ENCODE peak calls at places on chromosomes 11 and 22, in seven cellular contexts. N is left ventricle myocardium inferior, V is astrocyte, B is hepatocyte, H is spleen, F is heart left ventricle, T is mesendoderm. Y is an unnamed sample.
A peak's percentile ranks its signal among the peaks of the same experiment; 100 is the strongest.

GRCh38 chr11:1157645-1158591 is at the start of gene MUC5AC:
- DNase-seq in B (peak; percentile 2), N (no peak), H (peak; percentile 72), F (no peak), V (no peak), T (no peak), Y (no peak)

GRCh38 chr11:6452219-6452618 is 11.4 kb upstream of the HPX start:
- DNase-seq in F (no peak), T (no peak), B (no peak), N (no peak), H (no peak), V (no peak), Y (no peak)

GRCh38 chr11:3169235-3169951 is 4.3 kb upstream of the OSBPL5 start:
- DNase-seq in V (peak; percentile 66), F (peak; percentile 63), H (peak; percentile 78), B (no peak), N (peak; percentile 55), T (peak; percentile 66), Y (peak; percentile 71)

GRCh38 chr11:61542661-61543060 is 34.1 kb downstream of the LRRC10B start:
- DNase-seq in N (no peak), F (no peak), V (no peak), B (no peak), T (no peak), H (no peak), Y (peak; percentile 48)

GRCh38 chr22:38267086-38267485 is 5.7 kb downstream of the TMEM184B start:
- DNase-seq in N (peak; percentile 47), F (peak; percentile 82), T (no peak), H (no peak), B (no peak), V (peak; percentile 43), Y (no peak)

GRCh38 chr11:105109353-105109752 is 30.2 kb downstream of the CARD18 start:
- DNase-seq in V (no peak), F (no peak), B (no peak), N (no peak), T (no peak), H (no peak), Y (no peak)

GRCh38 chr11:75561426-75562047 is 516 bp upstream of the SERPINH1 start:
- DNase-seq in H (no peak), N (no peak), V (no peak), F (no peak), B (no peak), T (peak; percentile 36), Y (no peak)

GRCh38 chr11:88332851-88333250 is 4.7 kb downstream of the CTSC start:
- DNase-seq in F (no peak), B (no peak), V (no peak), N (no peak), H (no peak), T (no peak), Y (no peak)

GRCh38 chr11:3159296-3160190 is 5.6 kb downstream of the OSBPL5 start:
- DNase-seq in T (peak; percentile 14), F (peak; percentile 86), V (no peak), B (peak; percentile 65), N (peak; percentile 81), H (peak; percentile 69), Y (no peak)

GRCh38 chr11:86214710-86215109 is 29.8 kb upstream of the EED start:
- DNase-seq in H (no peak), T (no peak), V (no peak), N (no peak), F (no peak), B (no peak), Y (no peak)

GRCh38 chr22:49356428-49356827 is 471.2 kb downstream of the BRD1 start:
- DNase-seq in B (no peak), N (no peak), T (no peak), H (no peak), F (no peak), V (no peak), Y (no peak)

GRCh38 chr11:122439911-122440782 is 215.4 kb upstream of the UBASH3B start:
- DNase-seq in B (peak; percentile 76), H (no peak), T (peak; percentile 65), N (peak; percentile 35), V (peak; percentile 31), F (peak; percentile 75), Y (peak; percentile 12)

GRCh38 chr22:35634015-35634414 is 14.2 kb upstream of the APOL6 start:
- DNase-seq in N (no peak), T (no peak), B (no peak), H (no peak), V (no peak), F (no peak), Y (peak; percentile 40)

GRCh38 chr11:123168955-123169484 is 26.0 kb downstream of the CLMP start:
- DNase-seq in N (no peak), H (no peak), V (no peak), T (peak; percentile 66), B (no peak), F (no peak), Y (no peak)

GRCh38 chr22:42697542-42698013 is 23.1 kb downstream of the A4GALT start:
- DNase-seq in B (peak; percentile 79), V (peak; percentile 77), F (peak; percentile 97), N (peak; percentile 91), H (no peak), T (peak; percentile 79), Y (peak; percentile 55)

GRCh38 chr11:64722141-64723050 is 601 bp downstream of the NRXN2 start:
- DNase-seq in B (no peak), H (peak; percentile 72), F (no peak), N (no peak), T (no peak), V (no peak), Y (no peak)

GRCh38 chr11:64723907-64724862 is 1.2 kb upstream of the NRXN2 start:
- DNase-seq in B (no peak), H (peak; percentile 56), V (no peak), T (no peak), N (no peak), F (no peak), Y (no peak)

GRCh38 chr11:64724863-64725535 is 2.0 kb upstream of the NRXN2 start:
- DNase-seq in T (no peak), B (peak; percentile 48), H (peak; percentile 48), V (no peak), F (no peak), N (no peak), Y (no peak)

GRCh38 chr11:64721359-64721699 is 1.7 kb downstream of the NRXN2 start:
- DNase-seq in V (no peak), N (no peak), F (no peak), B (no peak), T (no peak), H (no peak), Y (no peak)

DNA sequence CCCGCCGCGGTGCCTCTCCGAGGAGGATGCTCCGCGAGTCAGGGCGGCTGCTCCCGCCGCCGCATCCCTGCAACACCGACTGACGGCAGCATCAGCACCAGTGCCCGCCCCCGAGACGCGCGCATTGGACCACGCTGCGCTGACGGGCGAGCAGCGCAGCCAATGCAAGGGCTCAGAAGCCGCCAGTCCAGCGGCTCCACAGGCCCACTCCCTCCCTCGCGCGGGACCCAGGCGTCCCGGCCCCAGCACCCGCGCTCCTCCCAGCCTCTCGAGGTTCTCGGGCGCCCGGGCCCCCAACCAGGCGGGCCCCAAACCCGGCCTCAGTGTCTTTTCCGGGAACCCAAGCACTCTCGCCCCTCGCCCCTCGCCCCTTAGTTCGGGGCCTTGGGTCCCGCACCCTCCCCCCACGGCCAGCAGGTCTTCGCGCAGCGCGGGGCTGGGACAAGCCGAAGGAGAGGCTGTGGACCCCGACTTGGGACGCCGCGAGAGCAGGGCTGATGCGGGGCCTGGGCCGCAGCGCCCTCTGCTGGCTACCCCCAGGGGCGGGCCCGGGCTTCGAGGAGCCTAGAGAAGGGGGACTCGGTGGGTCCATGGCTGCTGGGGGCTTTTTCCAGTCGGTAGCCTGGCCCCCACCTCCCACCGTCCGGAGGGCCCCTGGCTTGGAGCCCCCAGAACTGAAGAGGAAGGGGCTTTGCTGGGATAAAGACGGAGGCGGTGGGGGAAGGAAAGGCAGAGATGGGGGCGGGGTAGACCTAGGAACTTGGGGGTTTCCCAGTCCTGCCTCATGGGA is at the start of gene NRXN2:
- DNase-seq in B (peak; percentile 90), N (peak; percentile 86), F (peak; percentile 88), H (peak; percentile 95), T (peak; percentile 88), V (peak; percentile 53), Y (peak; percentile 75)
- H3K4me3 ChIP-seq in B (peak within 1 kb of the TSS; percentile 96), N (peak within 1 kb of the TSS; percentile 87), F (peak within 1 kb of the TSS; percentile 70), H (peak within 1 kb of the TSS; percentile 76), T (peak within 1 kb of the TSS; percentile 44), V (peak within 1 kb of the TSS; percentile 51), Y (peak within 1 kb of the TSS; percentile 66)

GRCh38 chr22:31229402-31230140 is 17.5 kb downstream of the LIMK2 start:
- DNase-seq in F (peak; percentile 54), H (no peak), T (no peak), V (peak; percentile 38), N (peak; percentile 47), B (no peak), Y (no peak)
- H3K27ac ChIP-seq in F (peak overlapping the region; percentile 70), H (peak overlapping the region; percentile 94), T (no peak overlapping the region), V (no peak overlapping the region), N (peak overlapping the region; percentile 80), B (peak overlapping the region; percentile 54), Y (peak overlapping the region; percentile 55)

GRCh38 chr11:44247508-44247907 is 62.4 kb downstream of the ALX4 start:
- DNase-seq in T (no peak), F (no peak), H (no peak), N (no peak), V (no peak), B (no peak), Y (peak; percentile 46)
- H3K4me1 ChIP-seq in T (peaks cover 12% of the 10 kb centered on the region), F (peaks cover 36% of the 10 kb centered on the region), H (no peaks in the 10 kb centered on the region), N (peaks cover 60% of the 10 kb centered on the region), V (peaks cover 28% of the 10 kb centered on the region), B (peaks cover 21% of the 10 kb centered on the region), Y (peaks cover 59% of the 10 kb centered on the region)

DNA sequence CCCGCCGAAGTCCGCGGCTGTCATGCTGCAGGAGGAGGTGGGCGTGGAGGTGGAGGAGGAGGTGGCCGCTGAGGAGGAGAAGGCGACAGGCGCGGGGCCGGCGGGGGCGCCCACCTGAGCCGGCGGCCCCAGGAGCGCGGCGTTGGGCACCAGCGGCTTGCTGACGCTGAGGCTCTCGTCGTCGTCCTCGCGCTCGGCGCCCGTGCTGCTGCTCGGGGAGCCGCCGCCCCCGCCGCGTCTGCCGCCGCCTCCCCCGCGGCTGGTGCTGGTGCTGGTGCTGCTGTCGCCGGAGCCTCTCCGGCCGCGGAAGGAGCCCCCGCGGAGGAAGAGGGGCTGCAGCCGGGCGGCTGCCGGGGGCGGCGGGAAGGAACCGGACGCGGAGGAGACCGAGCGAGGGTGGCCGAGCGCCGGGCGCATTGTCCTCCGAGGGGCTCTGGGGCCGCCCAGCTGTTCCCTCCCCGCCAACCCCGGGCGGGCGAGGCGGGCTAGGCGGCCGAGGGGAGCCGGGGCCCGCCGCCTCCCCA is 387 bp downstream of the TMEM121B start:
- DNase-seq in T (no peak), H (no peak), V (no peak), F (no peak), N (no peak), B (peak; percentile 35), Y (peak; percentile 33)
- H3K4me3 ChIP-seq in T (no peak overlapping the region), H (peak overlapping the region; percentile 62), V (peak overlapping the region; percentile 42), F (peak overlapping the region; percentile 79), N (peak overlapping the region; percentile 81), B (peak overlapping the region; percentile 61), Y (peak overlapping the region; percentile 74)

Y was measured in SJCRH30.